ENCODE peak calls at places on chromosomes 2 and 18, in eight cellular contexts. One of them, this sample, is unnamed.

GRCh38 chr2:134845719-134846118 is 7.3 kb downstream of the ACMSD start:
- DNase-seq in stimulated activated CD4-positive, alpha-beta T cell treated with anti-CD3 and anti-CD28 coated beads, Interleukin-15, amount 100 ng/mL, for 1 hour: no peak
- DNase-seq in ovary: no peak
- DNase-seq in esophagus squamous epithelium: no peak
- DNase-seq in A172: peak
- DNase-seq in hippocampal formation: no peak
- DNase-seq in AG20443: peak
- DNase-seq in T-cell: no peak
- DNase-seq in this sample: peak

GRCh38 chr2:37625781-37626548 is 45.5 kb downstream of the CDC42EP3 start:
- DNase-seq in stimulated activated CD4-positive, alpha-beta T cell treated with anti-CD3 and anti-CD28 coated beads, Interleukin-15, amount 100 ng/mL, for 1 hour: peak
- DNase-seq in ovary: peak
- DNase-seq in esophagus squamous epithelium: no peak
- DNase-seq in A172: peak
- DNase-seq in hippocampal formation: no peak
- DNase-seq in AG20443: no peak
- DNase-seq in T-cell: peak
- DNase-seq in this sample: peak

GRCh38 chr2:92072461-92073035 is 2798.7 kb upstream of the TEKT4 start:
- DNase-seq in stimulated activated CD4-positive, alpha-beta T cell treated with anti-CD3 and anti-CD28 coated beads, Interleukin-15, amount 100 ng/mL, for 1 hour: no peak
- DNase-seq in ovary: peak
- DNase-seq in esophagus squamous epithelium: no peak
- DNase-seq in A172: no peak
- DNase-seq in hippocampal formation: no peak
- DNase-seq in AG20443: peak
- DNase-seq in T-cell: peak
- DNase-seq in this sample: no peak

GRCh38 chr2:17934721-17935120 is 56.3 kb downstream of the KCNS3 start:
- DNase-seq in stimulated activated CD4-positive, alpha-beta T cell treated with anti-CD3 and anti-CD28 coated beads, Interleukin-15, amount 100 ng/mL, for 1 hour: no peak
- DNase-seq in ovary: no peak
- DNase-seq in esophagus squamous epithelium: no peak
- DNase-seq in A172: no peak
- DNase-seq in hippocampal formation: no peak
- DNase-seq in AG20443: peak
- DNase-seq in T-cell: no peak
- DNase-seq in this sample: peak

GRCh38 chr2:64454316-64455030 is 511 bp downstream of the LGALSL start:
- DNase-seq in stimulated activated CD4-positive, alpha-beta T cell treated with anti-CD3 and anti-CD28 coated beads, Interleukin-15, amount 100 ng/mL, for 1 hour: peak
- DNase-seq in ovary: peak
- DNase-seq in esophagus squamous epithelium: no peak
- DNase-seq in A172: peak
- DNase-seq in hippocampal formation: peak
- DNase-seq in AG20443: peak
- DNase-seq in T-cell: peak
- DNase-seq in this sample: peak

GRCh38 chr2:199692489-199692888 is 158.5 kb downstream of the FTCDNL1 start:
- DNase-seq in stimulated activated CD4-positive, alpha-beta T cell treated with anti-CD3 and anti-CD28 coated beads, Interleukin-15, amount 100 ng/mL, for 1 hour: no peak
- DNase-seq in ovary: no peak
- DNase-seq in esophagus squamous epithelium: no peak
- DNase-seq in A172: no peak
- DNase-seq in hippocampal formation: no peak
- DNase-seq in AG20443: no peak
- DNase-seq in T-cell: no peak
- DNase-seq in this sample: peak

GRCh38 chr18:32317651-32318050 is 127.8 kb downstream of the MEP1B start:
- DNase-seq in stimulated activated CD4-positive, alpha-beta T cell treated with anti-CD3 and anti-CD28 coated beads, Interleukin-15, amount 100 ng/mL, for 1 hour: no peak
- DNase-seq in ovary: no peak
- DNase-seq in esophagus squamous epithelium: no peak
- DNase-seq in A172: no peak
- DNase-seq in hippocampal formation: no peak
- DNase-seq in AG20443: peak
- DNase-seq in T-cell: no peak
- DNase-seq in this sample: peak

GRCh38 chr2:20663196-20664070 is 3.5 kb upstream of the GDF7 start:
- DNase-seq in stimulated activated CD4-positive, alpha-beta T cell treated with anti-CD3 and anti-CD28 coated beads, Interleukin-15, amount 100 ng/mL, for 1 hour: no peak
- DNase-seq in ovary: no peak
- DNase-seq in esophagus squamous epithelium: no peak
- DNase-seq in A172: no peak
- DNase-seq in hippocampal formation: no peak
- DNase-seq in AG20443: no peak
- DNase-seq in T-cell: no peak
- DNase-seq in this sample: no peak

GRCh38 chr2:181058378-181059269 is 78.2 kb downstream of the UBE2E3 start:
- DNase-seq in stimulated activated CD4-positive, alpha-beta T cell treated with anti-CD3 and anti-CD28 coated beads, Interleukin-15, amount 100 ng/mL, for 1 hour: no peak
- DNase-seq in ovary: no peak
- DNase-seq in esophagus squamous epithelium: no peak
- DNase-seq in A172: peak
- DNase-seq in hippocampal formation: no peak
- DNase-seq in AG20443: peak
- DNase-seq in T-cell: no peak
- DNase-seq in this sample: peak

GRCh38 chr2:66317268-66317899 is 117.5 kb upstream of the MEIS1 start:
- DNase-seq in stimulated activated CD4-positive, alpha-beta T cell treated with anti-CD3 and anti-CD28 coated beads, Interleukin-15, amount 100 ng/mL, for 1 hour: no peak
- DNase-seq in ovary: no peak
- DNase-seq in esophagus squamous epithelium: no peak
- DNase-seq in A172: no peak
- DNase-seq in hippocampal formation: no peak
- DNase-seq in AG20443: no peak
- DNase-seq in T-cell: no peak
- DNase-seq in this sample: no peak

GRCh38 chr2:55120634-55121359 is 70.5 kb upstream of the RTN4 start:
- DNase-seq in stimulated activated CD4-positive, alpha-beta T cell treated with anti-CD3 and anti-CD28 coated beads, Interleukin-15, amount 100 ng/mL, for 1 hour: no peak
- DNase-seq in ovary: peak
- DNase-seq in esophagus squamous epithelium: no peak
- DNase-seq in A172: peak
- DNase-seq in hippocampal formation: peak
- DNase-seq in AG20443: peak
- DNase-seq in T-cell: no peak
- DNase-seq in this sample: peak

This sample was measured in myocyte.